ENCODE peak calls at places on chromosomes 11 and 22, in ten cellular contexts. O is stimulated activated CD4-positive, alpha-beta T cell treated with anti-CD3 and anti-CD28 coated beads, TNF-alpha, amount 100 ng/mL, for 24 hours; H is HTR-8/SVneo; G is fibroblast of pulmonary artery; B is WTC11; A is skeletal muscle cell; Q is kidney tubule cell; M is ureter; P is left cardiac atrium; N is right lobe of liver. V is an unnamed sample.

GRCh38 chr11:6365659-6366058 is 24.6 kb upstream of the SMPD1 start:
- DNase-seq in O (no peak), H (no peak), G (no peak), B (no peak), A (no peak), Q (no peak), M (no peak), P (no peak), N (peak), V (no peak)

GRCh38 chr11:26474401-26474800 is 97.7 kb downstream of the MUC15 start:
- DNase-seq in O (no peak), H (no peak), G (no peak), B (no peak), A (no peak), Q (no peak), M (no peak), P (no peak), N (no peak), V (no peak)

GRCh38 chr11:20013346-20014066 is 146.8 kb downstream of the DBX1 start:
- DNase-seq in O (no peak), H (no peak), G (peak), B (no peak), A (no peak), Q (peak), M (no peak), P (no peak), N (no peak), V (no peak)

GRCh38 chr11:42762348-42762747 is 549.4 kb upstream of the API5 start:
- DNase-seq in O (no peak), H (no peak), G (no peak), B (no peak), A (no peak), Q (no peak), M (no peak), P (no peak), N (no peak), V (no peak)

GRCh38 chr22:28799834-28800307 is 498 bp downstream of the XBP1 start:
- DNase-seq in O (peak), H (peak), G (peak), B (peak), A (peak), Q (peak), M (peak), P (peak), N (peak), V (peak)

GRCh38 chr11:69943066-69943465 is 123.8 kb upstream of the FGF3 start:
- DNase-seq in O (no peak), H (peak), G (no peak), B (peak), A (no peak), Q (peak), M (no peak), P (no peak), N (peak), V (no peak)

GRCh38 chr22:26610072-26610958 is 7.5 kb downstream of the CRYBB1 start:
- DNase-seq in O (peak), H (peak), G (peak), B (no peak), A (peak), Q (no peak), M (no peak), P (no peak), N (no peak), V (no peak)

GRCh38 chr11:118907051-118907748 is 18.5 kb downstream of the BCL9L start:
- DNase-seq in O (peak), H (peak), G (peak), B (peak), A (no peak), Q (peak), M (peak), P (peak), N (peak), V (no peak)

GRCh38 chr11:14374922-14375630 is 16.1 kb upstream of the RRAS2 start:
- DNase-seq in O (no peak), H (no peak), G (no peak), B (peak), A (no peak), Q (no peak), M (no peak), P (no peak), N (no peak), V (no peak)

GRCh38 chr11:46895821-46896220 is 22.5 kb downstream of the LRP4 start:
- DNase-seq in O (no peak), H (no peak), G (no peak), B (no peak), A (no peak), Q (no peak), M (peak), P (peak), N (peak), V (no peak)

GRCh38 chr11:297666-298405 is 1.5 kb downstream of the IFITM5 start:
- DNase-seq in O (no peak), H (no peak), G (no peak), B (peak), A (no peak), Q (no peak), M (no peak), P (no peak), N (peak), V (no peak)

GRCh38 chr11:130601141-130601540 is 152.7 kb downstream of the ADAMTS15 start:
- DNase-seq in O (no peak), H (no peak), G (peak), B (peak), A (no peak), Q (peak), M (peak), P (peak), N (no peak), V (no peak)

GRCh38 chr11:28963189-28963588 is 855.0 kb downstream of the METTL15 start:
- DNase-seq in O (no peak), H (no peak), G (peak), B (no peak), A (peak), Q (no peak), M (no peak), P (no peak), N (no peak), V (no peak)

GRCh38 chr11:129861702-129862107 is 33.7 kb downstream of the NFRKB start:
- DNase-seq in O (no peak), H (peak), G (peak), B (peak), A (peak), Q (peak), M (peak), P (peak), N (peak), V (peak)

GRCh38 chr11:13718394-13718793 is 49.9 kb downstream of the FAR1 start:
- DNase-seq in O (no peak), H (no peak), G (no peak), B (no peak), A (no peak), Q (no peak), M (no peak), P (no peak), N (no peak), V (no peak)